ENCODE peak calls at places on chromosomes 6 and 20, in seven cellular contexts. R is hepatocyte, P is GM23338, K is tibial artery, O is ovary, E is body of pancreas, G is pancreas. A is an unnamed sample.

GRCh38 chr6:158850807-158851115 is 31.6 kb upstream of the EZR start:
- DNase-seq in R (no peak), P (no peak), K (no peak), O (no peak), E (no peak), G (no peak), A (no peak)

GRCh38 chr6:33445020-33445676 is 9.2 kb upstream of the ZBTB9 start:
- DNase-seq in R (no peak), P (no peak), K (no peak), O (no peak), E (no peak), G (no peak), A (no peak)

GRCh38 chr20:15236812-15237211 is 899.4 kb upstream of the FLRT3 start:
- DNase-seq in R (peak; percentile 53), P (peak; percentile 76), K (no peak), O (no peak), E (peak; percentile 63), G (peak; percentile 45), A (no peak)

GRCh38 chr6:135186255-135186654 is 5.1 kb downstream of the MYB start:
- DNase-seq in R (no peak), P (no peak), K (no peak), O (no peak), E (no peak), G (no peak), A (no peak)

GRCh38 chr6:123715243-123715863 is 78.6 kb upstream of the TRDN start:
- DNase-seq in R (peak; percentile 49), P (peak; percentile 67), K (no peak), O (no peak), E (peak; percentile 13), G (no peak), A (no peak)

GRCh38 chr20:46757754-46758678 is 48.6 kb downstream of the SLC2A10 start:
- DNase-seq in R (peak; percentile 80), P (peak; percentile 81), K (peak; percentile 70), O (peak; percentile 33), E (peak; percentile 52), G (no peak), A (peak; percentile 37)

GRCh38 chr6:126293891-126294524 is 45.9 kb upstream of the CENPW start:
- DNase-seq in R (no peak), P (no peak), K (no peak), O (no peak), E (no peak), G (no peak), A (no peak)

GRCh38 chr20:13525225-13525940 is 113.3 kb downstream of the TASP1 start:
- DNase-seq in R (no peak), P (no peak), K (no peak), O (no peak), E (no peak), G (no peak), A (no peak)

GRCh38 chr6:89840538-89840937 is 10.9 kb downstream of the CASP8AP2 start:
- DNase-seq in R (peak; percentile 13), P (no peak), K (no peak), O (no peak), E (no peak), G (no peak), A (no peak)

GRCh38 chr6:104829183-104829958 is 30.3 kb downstream of the HACE1 start:
- DNase-seq in R (no peak), P (no peak), K (no peak), O (no peak), E (no peak), G (no peak), A (no peak)

GRCh38 chr6:167644404-167645132 is 182.1 kb upstream of the AFDN start:
- DNase-seq in R (no peak), P (no peak), K (no peak), O (no peak), E (no peak), G (no peak), A (no peak)

GRCh38 chr20:17843246-17844132 is 125.1 kb downstream of the SNX5 start:
- DNase-seq in R (no peak), P (no peak), K (peak; percentile 92), O (peak; percentile 72), E (peak; percentile 65), G (no peak), A (peak; percentile 61)

GRCh38 chr6:42704251-42704936 is 18.0 kb downstream of the PRPH2 start:
- DNase-seq in R (no peak), P (peak; percentile 77), K (no peak), O (peak; percentile 63), E (peak; percentile 45), G (peak; percentile 29), A (peak; percentile 25)

GRCh38 chr20:39879296-39879695 is 809.7 kb downstream of the MAFB start:
- DNase-seq in R (no peak), P (no peak), K (no peak), O (no peak), E (no peak), G (no peak), A (no peak)

GRCh38 chr6:81401970-81402690 is 350.4 kb downstream of the TENT5A start:
- DNase-seq in R (no peak), P (no peak), K (no peak), O (no peak), E (no peak), G (no peak), A (no peak)

GRCh38 chr6:154138806-154139205 is 99.8 kb downstream of the OPRM1 start:
- DNase-seq in R (no peak), P (no peak), K (no peak), O (no peak), E (no peak), G (no peak), A (no peak)

GRCh38 chr20:17856024-17856564 is 112.5 kb downstream of the SNX5 start:
- DNase-seq in R (peak; percentile 41), P (no peak), K (no peak), O (peak; percentile 67), E (no peak), G (peak; percentile 57), A (peak; percentile 55)

GRCh38 chr20:41359541-41360011 is 7.0 kb downstream of the EMILIN3 start:
- DNase-seq in R (no peak), P (no peak), K (no peak), O (no peak), E (no peak), G (no peak), A (peak; percentile 73)

GRCh38 chr20:32031007-32031958 is 20.8 kb upstream of the HCK start:
- DNase-seq in R (peak; percentile 93), P (peak; percentile 100), K (peak; percentile 84), O (peak; percentile 62), E (peak; percentile 79), G (peak; percentile 77), A (peak; percentile 78)

GRCh38 chr6:71489736-71490135 is 201.1 kb downstream of the OGFRL1 start:
- DNase-seq in R (peak; percentile 76), P (peak; percentile 15), K (no peak), O (no peak), E (no peak), G (no peak), A (no peak)

GRCh38 chr20:64100566-64100888 is 6.8 kb downstream of the NPBWR2 start:
- DNase-seq in R (no peak), P (no peak), K (no peak), O (no peak), E (no peak), G (no peak), A (peak; percentile 5)

GRCh38 chr20:64101731-64102621 is 5.4 kb downstream of the NPBWR2 start:
- DNase-seq in R (peak; percentile 74), P (peak; percentile 87), K (no peak), O (no peak), E (peak; percentile 54), G (peak; percentile 46), A (peak; percentile 32)

GRCh38 chr20:64102647-64103354 is 4.6 kb downstream of the NPBWR2 start:
- DNase-seq in R (peak; percentile 37), P (peak; percentile 84), K (no peak), O (no peak), E (no peak), G (no peak), A (peak; percentile 25)

GRCh38 chr20:64099880-64100565 is 7.3 kb downstream of the NPBWR2 start:
- DNase-seq in R (no peak), P (no peak), K (no peak), O (no peak), E (no peak), G (no peak), A (peak; percentile 20)

DNA sequence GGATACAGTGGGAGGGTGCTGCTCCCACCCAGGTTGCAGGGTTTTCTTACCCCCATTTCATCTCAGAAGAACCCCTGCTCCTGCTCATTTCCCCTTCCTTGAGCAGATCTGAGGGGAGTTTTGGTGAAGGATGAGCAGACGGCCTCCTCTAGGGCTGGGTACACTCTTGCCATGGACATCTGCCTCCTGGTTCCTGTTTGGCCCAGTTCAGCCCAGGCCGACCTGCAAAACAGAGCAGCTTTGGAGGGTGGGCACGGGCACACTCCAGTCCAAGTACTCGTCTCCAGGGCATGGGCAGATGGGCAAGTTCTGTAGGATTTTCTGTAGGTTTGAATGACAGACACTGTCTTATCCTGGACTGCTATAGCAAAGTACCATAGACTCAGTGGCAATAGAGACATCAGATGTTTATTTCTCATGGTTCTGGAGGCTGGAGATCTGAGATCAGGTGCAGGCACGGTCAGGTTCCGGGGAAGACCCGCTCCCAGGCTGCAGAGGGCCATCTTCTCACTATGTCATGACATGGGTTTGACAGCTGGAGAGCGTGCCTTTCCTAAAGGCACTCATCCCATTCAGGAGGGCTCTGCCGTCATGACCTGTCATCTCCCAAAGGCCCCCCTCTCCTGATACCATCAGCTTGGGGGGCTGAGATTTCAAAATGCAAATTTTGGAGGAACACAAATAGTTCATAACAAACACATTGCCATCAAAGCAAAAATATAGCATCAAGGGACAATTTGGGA is 6.2 kb downstream of the NPBWR2 start:
- DNase-seq in R (no peak), P (peak; percentile 0), K (no peak), O (no peak), E (no peak), G (no peak), A (no peak)
- TF ChIP-seq CTCF in R (no peak), P (no peak), K (no peak), O (no peak), E (no peak), G (no peak), A (no peak)

GRCh38 chr6:12967686-12968085 is 251.1 kb downstream of the PHACTR1 start:
- DNase-seq in R (no peak), P (no peak), K (no peak), O (no peak), E (no peak), G (no peak), A (no peak)
- H3K4me3 ChIP-seq in R (no peak overlapping the region), P (no peak overlapping the region), K (no peak overlapping the region), O (no peak overlapping the region), E (no peak overlapping the region), G (no peak overlapping the region), A (no peak overlapping the region)

DNA sequence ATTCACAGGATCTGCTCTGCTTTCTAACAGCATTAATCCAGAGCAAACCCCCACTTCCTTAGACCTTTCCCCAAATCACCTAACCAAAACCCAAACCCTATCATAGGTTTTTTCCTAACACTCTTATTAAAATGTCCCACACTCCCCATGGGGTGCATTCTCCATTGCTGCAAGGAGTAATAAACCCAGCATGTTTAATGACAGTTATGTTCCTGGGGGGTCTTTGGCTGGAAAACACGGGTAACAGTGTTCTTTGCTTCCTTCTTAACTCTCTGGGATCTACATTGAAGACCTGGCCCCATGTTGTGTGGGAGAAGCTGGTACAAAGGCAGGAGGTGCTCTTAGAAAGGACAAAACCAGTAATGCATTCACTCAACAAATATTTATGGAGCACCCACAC is 16.1 kb downstream of the TRIM31 start:
- DNase-seq in R (no peak), P (no peak), K (no peak), O (no peak), E (no peak), G (no peak), A (no peak)
- H3K4me1 ChIP-seq in R (peaks cover 18% of the 10 kb centered on the region), P (peaks cover 19% of the 10 kb centered on the region), K (peaks cover 17% of the 10 kb centered on the region), O (peaks cover 11% of the 10 kb centered on the region), E (peaks cover 18% of the 10 kb centered on the region), G (peaks cover 7% of the 10 kb centered on the region), A (peaks cover 3% of the 10 kb centered on the region)

DNA sequence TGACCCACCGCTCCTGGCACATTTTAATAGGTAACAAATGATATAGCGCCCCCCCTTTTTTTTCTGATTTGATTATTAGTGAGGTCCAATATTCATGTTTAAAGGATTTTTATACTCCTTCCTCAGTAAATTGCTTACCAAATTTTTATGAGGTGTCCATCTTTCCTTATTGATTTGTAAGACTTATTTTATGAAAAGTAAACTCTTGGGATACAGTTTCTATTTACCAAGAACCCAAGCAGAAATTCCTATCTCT is 25.1 kb downstream of the TRIM27 start:
- DNase-seq in R (no peak), P (no peak), K (no peak), O (no peak), E (no peak), G (no peak), A (no peak)
- TF ChIP-seq CTCF in R (no peak), P (no peak), K (no peak), O (no peak), E (no peak), G (no peak), A (no peak)